ENCODE peak calls at places on chromosomes 1 and 21, in eight cellular contexts. C, O, G, J, X, Y, A and I are unnamed samples.

GRCh38 chr1:23019851-23020625 is 770 bp downstream of the KDM1A start:
- DNase-seq in G (peak; percentile 38), J (peak; percentile 44), X (peak; percentile 30), Y (no peak), O (peak; percentile 16), A (peak; percentile 24), C (peak; percentile 73), I (no peak)

GRCh38 chr1:239262538-239262937 is 123.8 kb upstream of the CHRM3 start:
- DNase-seq in C (no peak), O (no peak), J (no peak), G (no peak), A (no peak), X (no peak), Y (no peak), I (no peak)

GRCh38 chr1:40379785-40380452 is 6.4 kb downstream of the SMAP2 start:
- DNase-seq in G (no peak), Y (no peak), O (no peak), J (no peak), C (no peak), A (no peak), X (no peak), I (no peak)

GRCh38 chr21:42524341-42525227 is 10.9 kb downstream of the SLC37A1 start:
- DNase-seq in A (peak; percentile 54), G (no peak), O (no peak), C (peak; percentile 69), J (peak; percentile 76), X (peak; percentile 76), Y (peak; percentile 48), I (peak; percentile 71)

GRCh38 chr1:110872745-110873435 is at the start of gene CD53:
- DNase-seq in J (no peak), A (no peak), Y (peak; percentile 34), G (peak; percentile 18), O (peak; percentile 25), C (no peak), X (no peak), I (no peak)

GRCh38 chr1:145978860-145979745 is 14.6 kb downstream of the POLR3GL start:
- DNase-seq in X (peak; percentile 98), Y (peak; percentile 78), G (peak; percentile 85), O (peak; percentile 97), J (peak; percentile 74), A (peak; percentile 99), C (peak; percentile 83), I (peak; percentile 95)

GRCh38 chr1:37793773-37794371 is at the start of gene MANEAL:
- DNase-seq in C (peak; percentile 68), G (peak; percentile 44), X (peak; percentile 34), J (peak; percentile 74), A (no peak), O (no peak), Y (peak; percentile 42), I (no peak)

GRCh38 chr1:52152976-52153375 is 11.1 kb downstream of the ZFYVE9 start:
- DNase-seq in J (no peak), O (no peak), X (no peak), Y (no peak), A (no peak), C (no peak), G (no peak), I (no peak)

GRCh38 chr1:209823143-209824041 is 4.4 kb upstream of the UTP25 start:
- DNase-seq in Y (peak; percentile 19), O (peak; percentile 34), A (peak; percentile 58), C (no peak), X (no peak), G (no peak), J (peak; percentile 71), I (no peak)

GRCh38 chr21:35635261-35635660 is 425.1 kb downstream of the SETD4 start:
- DNase-seq in C (no peak), A (no peak), Y (no peak), X (no peak), J (no peak), G (no peak), O (no peak), I (no peak)

GRCh38 chr1:19310061-19310460 is 1.9 kb downstream of the AKR7A2 start:
- DNase-seq in A (no peak), X (no peak), G (no peak), C (no peak), J (no peak), O (no peak), Y (no peak), I (no peak)

GRCh38 chr1:7824701-7825100 is 28.2 kb downstream of the UTS2 start:
- DNase-seq in O (no peak), G (no peak), C (no peak), J (no peak), X (no peak), A (no peak), Y (no peak), I (no peak)

GRCh38 chr1:84742653-84743052 is 52.4 kb upstream of the SSX2IP start:
- DNase-seq in G (no peak), Y (no peak), J (no peak), A (no peak), C (no peak), X (no peak), O (no peak), I (no peak)

GRCh38 chr21:14926186-14926585 is 138.6 kb downstream of the NRIP1 start:
- DNase-seq in C (no peak), O (no peak), Y (no peak), J (no peak), G (no peak), X (no peak), A (no peak), I (no peak)

GRCh38 chr21:25708467-25709065 is 26.1 kb downstream of the ATP5PF start:
- DNase-seq in O (peak; percentile 44), A (peak; percentile 30), G (peak; percentile 9), X (no peak), Y (peak; percentile 23), C (no peak), J (peak; percentile 23), I (no peak)

GRCh38 chr1:101043776-101044175 is 18.2 kb upstream of the DPH5 start:
- DNase-seq in G (no peak), A (no peak), X (no peak), C (no peak), Y (no peak), O (no peak), J (no peak), I (no peak)

GRCh38 chr1:4256351-4256750 is 356.3 kb upstream of the C1orf174 start:
- DNase-seq in Y (no peak), J (no peak), A (no peak), G (no peak), X (no peak), C (no peak), O (no peak), I (no peak)

GRCh38 chr1:158037876-158038359 is 44.5 kb downstream of the KIRREL1 start:
- DNase-seq in X (no peak), O (no peak), G (no peak), Y (no peak), A (no peak), C (no peak), J (no peak), I (no peak)

GRCh38 chr1:31626451-31627202 is 9.1 kb downstream of the HCRTR1 start:
- DNase-seq in G (no peak), C (peak; percentile 49), J (no peak), X (no peak), A (no peak), O (no peak), Y (no peak), I (no peak)

GRCh38 chr21:17045214-17045835 is 467.5 kb upstream of the CXADR start:
- DNase-seq in G (no peak), J (no peak), C (no peak), Y (no peak), O (peak; percentile 6), A (no peak), X (no peak), I (no peak)

GRCh38 chr1:228206582-228207351 is 1.1 kb upstream of the OBSCN start:
- DNase-seq in Y (no peak), C (peak; percentile 47), G (no peak), O (no peak), J (no peak), A (no peak), X (no peak), I (peak; percentile 41)

GRCh38 chr1:173555651-173556305 is 47.1 kb downstream of the SLC9C2 start:
- DNase-seq in J (no peak), G (no peak), Y (no peak), A (no peak), O (no peak), C (no peak), X (no peak), I (no peak)

GRCh38 chr1:212595229-212595628 is 13.3 kb upstream of the ATF3 start:
- DNase-seq in G (no peak), X (no peak), J (no peak), O (no peak), Y (no peak), A (no peak), C (peak; percentile 61), I (no peak)

GRCh38 chr1:5707566-5708178 is 284.6 kb downstream of the NPHP4 start:
- DNase-seq in O (no peak), C (no peak), J (no peak), G (no peak), A (no peak), Y (no peak), X (no peak), I (no peak)

GRCh38 chr1:28056129-28056925 is 32.1 kb downstream of the EYA3 start:
- DNase-seq in C (no peak), G (peak; percentile 65), Y (peak; percentile 71), O (no peak), X (no peak), J (no peak), A (no peak), I (no peak)